ENCODE peak calls at places on chromosomes 2 and 18, in six cellular contexts. O is Caco-2, T is mucosa of gallbladder, J is NCI-H1092 treated with DMSO at 0.1 percent for 48 hours, S is retinal pigment epithelial cell, B is transverse colon. E is an unnamed sample.

GRCh38 chr2:166170356-166170755 is 42.5 kb upstream of the SCN1A start:
- DNase-seq in T (no peak), B (no peak), O (no peak), S (peak), J (peak), E (no peak)

GRCh38 chr2:23077599-23077998 is 307.4 kb upstream of the KLHL29 start:
- DNase-seq in S (no peak), B (no peak), O (no peak), J (no peak), T (no peak), E (no peak)

GRCh38 chr18:75937306-75937705 is 509.8 kb upstream of the SMIM21 start:
- DNase-seq in S (no peak), B (no peak), T (no peak), O (no peak), J (no peak), E (no peak)

GRCh38 chr2:28163627-28164279 is 228.9 kb upstream of the FOSL2 start:
- DNase-seq in S (no peak), T (no peak), J (no peak), B (no peak), O (no peak), E (no peak)

GRCh38 chr2:163887182-163887581 is 151.4 kb upstream of the FIGN start:
- DNase-seq in B (no peak), J (no peak), T (no peak), O (no peak), S (no peak), E (no peak)

GRCh38 chr18:29309352-29309751 is 1132.4 kb upstream of the CDH2 start:
- DNase-seq in O (no peak), T (no peak), B (no peak), S (no peak), J (no peak), E (no peak)

GRCh38 chr2:115573756-115574155 is 1131.3 kb downstream of the DPP10 start:
- DNase-seq in T (no peak), J (no peak), B (no peak), O (no peak), S (no peak), E (no peak)

GRCh38 chr2:173553589-173553988 is 198.9 kb downstream of the CDCA7 start:
- DNase-seq in J (no peak), O (peak), T (no peak), S (no peak), B (peak), E (no peak)

GRCh38 chr18:55079481-55080350 is 120.5 kb upstream of the CCDC68 start:
- DNase-seq in T (no peak), B (no peak), J (no peak), O (no peak), S (no peak), E (no peak)